ENCODE peak calls at places on chromosomes 11 and 22, in nine cellular contexts. One of them, this sample, is unnamed.

GRCh38 chr22:19880786-19881569 is 26.3 kb upstream of the GNB1L start:
- DNase-seq in CD4-positive, alpha-beta T cell: no peak
- DNase-seq in neural progenitor cell: peak
- DNase-seq in GM12865: no peak
- DNase-seq in right atrium auricular region: peak
- DNase-seq in Calu3: peak
- DNase-seq in left lung: peak
- DNase-seq in psoas muscle: peak
- DNase-seq in colonic mucosa: peak
- DNase-seq in this sample: peak

GRCh38 chr22:30892286-30892685 is 76.3 kb downstream of the MORC2 start:
- DNase-seq in psoas muscle: no peak
- DNase-seq in GM12865: no peak
- DNase-seq in left lung: no peak
- DNase-seq in Calu3: no peak
- DNase-seq in colonic mucosa: no peak
- DNase-seq in right atrium auricular region: no peak
- DNase-seq in neural progenitor cell: no peak
- DNase-seq in CD4-positive, alpha-beta T cell: no peak
- DNase-seq in this sample: no peak

GRCh38 chr11:61972796-61973602 is 5.6 kb upstream of the FTH1 start:
- DNase-seq in GM12865: peak
- DNase-seq in Calu3: peak
- DNase-seq in psoas muscle: no peak
- DNase-seq in neural progenitor cell: no peak
- DNase-seq in colonic mucosa: peak
- DNase-seq in CD4-positive, alpha-beta T cell: no peak
- DNase-seq in left lung: no peak
- DNase-seq in right atrium auricular region: no peak
- DNase-seq in this sample: peak

GRCh38 chr22:23395476-23396361 is 184.4 kb downstream of the IGLL1 start:
- DNase-seq in neural progenitor cell: no peak
- DNase-seq in CD4-positive, alpha-beta T cell: no peak
- DNase-seq in psoas muscle: no peak
- DNase-seq in colonic mucosa: no peak
- DNase-seq in right atrium auricular region: no peak
- DNase-seq in left lung: no peak
- DNase-seq in GM12865: no peak
- DNase-seq in Calu3: no peak
- DNase-seq in this sample: no peak

GRCh38 chr22:43859621-43860020 is 2.7 kb downstream of the SULT4A1 start:
- DNase-seq in GM12865: no peak
- DNase-seq in Calu3: no peak
- DNase-seq in right atrium auricular region: no peak
- DNase-seq in colonic mucosa: no peak
- DNase-seq in neural progenitor cell: no peak
- DNase-seq in left lung: no peak
- DNase-seq in CD4-positive, alpha-beta T cell: no peak
- DNase-seq in psoas muscle: no peak
- DNase-seq in this sample: no peak

GRCh38 chr22:46062232-46062615 is 85.3 kb upstream of the WNT7B start:
- DNase-seq in right atrium auricular region: no peak
- DNase-seq in psoas muscle: no peak
- DNase-seq in CD4-positive, alpha-beta T cell: no peak
- DNase-seq in neural progenitor cell: no peak
- DNase-seq in Calu3: no peak
- DNase-seq in colonic mucosa: no peak
- DNase-seq in left lung: no peak
- DNase-seq in GM12865: no peak
- DNase-seq in this sample: no peak

GRCh38 chr11:118290923-118291322 is 13.6 kb upstream of the CD3E start:
- DNase-seq in Calu3: peak
- DNase-seq in psoas muscle: no peak
- DNase-seq in colonic mucosa: peak
- DNase-seq in right atrium auricular region: no peak
- DNase-seq in CD4-positive, alpha-beta T cell: peak
- DNase-seq in neural progenitor cell: peak
- DNase-seq in GM12865: peak
- DNase-seq in left lung: no peak
- DNase-seq in this sample: no peak

GRCh38 chr11:117044287-117045035 is 53.8 kb downstream of the SIK3 start:
- DNase-seq in GM12865: no peak
- DNase-seq in Calu3: no peak
- DNase-seq in right atrium auricular region: no peak
- DNase-seq in left lung: no peak
- DNase-seq in neural progenitor cell: no peak
- DNase-seq in CD4-positive, alpha-beta T cell: no peak
- DNase-seq in psoas muscle: no peak
- DNase-seq in colonic mucosa: no peak
- DNase-seq in this sample: no peak

GRCh38 chr11:7353100-7353499 is 101.4 kb downstream of the SYT9 start:
- DNase-seq in psoas muscle: no peak
- DNase-seq in colonic mucosa: peak
- DNase-seq in GM12865: peak
- DNase-seq in right atrium auricular region: no peak
- DNase-seq in CD4-positive, alpha-beta T cell: no peak
- DNase-seq in neural progenitor cell: peak
- DNase-seq in left lung: no peak
- DNase-seq in Calu3: peak
- DNase-seq in this sample: no peak

GRCh38 chr22:46073683-46074504 is 76.4 kb upstream of the PPARA start:
- DNase-seq in GM12865: no peak
- DNase-seq in neural progenitor cell: no peak
- DNase-seq in Calu3: no peak
- DNase-seq in colonic mucosa: no peak
- DNase-seq in CD4-positive, alpha-beta T cell: no peak
- DNase-seq in left lung: peak
- DNase-seq in right atrium auricular region: no peak
- DNase-seq in psoas muscle: peak
- DNase-seq in this sample: no peak

GRCh38 chr11:115439385-115439784 is 64.8 kb downstream of the CADM1 start:
- DNase-seq in right atrium auricular region: no peak
- DNase-seq in psoas muscle: no peak
- DNase-seq in left lung: no peak
- DNase-seq in GM12865: peak
- DNase-seq in colonic mucosa: no peak
- DNase-seq in CD4-positive, alpha-beta T cell: no peak
- DNase-seq in neural progenitor cell: no peak
- DNase-seq in Calu3: no peak
- DNase-seq in this sample: peak

GRCh38 chr11:47177229-47177845 is 658 bp upstream of the ARFGAP2 start:
- DNase-seq in GM12865: peak
- DNase-seq in Calu3: peak
- DNase-seq in neural progenitor cell: peak
- DNase-seq in psoas muscle: peak
- DNase-seq in CD4-positive, alpha-beta T cell: peak
- DNase-seq in right atrium auricular region: peak
- DNase-seq in colonic mucosa: peak
- DNase-seq in left lung: no peak
- DNase-seq in this sample: no peak

GRCh38 chr11:83063073-83063754 is 8.5 kb downstream of the RAB30 start:
- DNase-seq in right atrium auricular region: no peak
- DNase-seq in neural progenitor cell: no peak
- DNase-seq in GM12865: peak
- DNase-seq in colonic mucosa: no peak
- DNase-seq in left lung: no peak
- DNase-seq in Calu3: no peak
- DNase-seq in CD4-positive, alpha-beta T cell: no peak
- DNase-seq in psoas muscle: no peak
- DNase-seq in this sample: peak

GRCh38 chr11:119571311-119571710 is 148.3 kb upstream of the THY1 start:
- DNase-seq in colonic mucosa: no peak
- DNase-seq in GM12865: no peak
- DNase-seq in left lung: no peak
- DNase-seq in psoas muscle: no peak
- DNase-seq in right atrium auricular region: no peak
- DNase-seq in Calu3: no peak
- DNase-seq in neural progenitor cell: no peak
- DNase-seq in CD4-positive, alpha-beta T cell: no peak
- DNase-seq in this sample: no peak

GRCh38 chr22:25747245-25747944 is 5.4 kb downstream of the MYO18B start:
- DNase-seq in right atrium auricular region: peak
- DNase-seq in GM12865: no peak
- DNase-seq in colonic mucosa: no peak
- DNase-seq in CD4-positive, alpha-beta T cell: no peak
- DNase-seq in Calu3: peak
- DNase-seq in left lung: no peak
- DNase-seq in psoas muscle: peak
- DNase-seq in neural progenitor cell: no peak
- DNase-seq in this sample: peak

DNA sequence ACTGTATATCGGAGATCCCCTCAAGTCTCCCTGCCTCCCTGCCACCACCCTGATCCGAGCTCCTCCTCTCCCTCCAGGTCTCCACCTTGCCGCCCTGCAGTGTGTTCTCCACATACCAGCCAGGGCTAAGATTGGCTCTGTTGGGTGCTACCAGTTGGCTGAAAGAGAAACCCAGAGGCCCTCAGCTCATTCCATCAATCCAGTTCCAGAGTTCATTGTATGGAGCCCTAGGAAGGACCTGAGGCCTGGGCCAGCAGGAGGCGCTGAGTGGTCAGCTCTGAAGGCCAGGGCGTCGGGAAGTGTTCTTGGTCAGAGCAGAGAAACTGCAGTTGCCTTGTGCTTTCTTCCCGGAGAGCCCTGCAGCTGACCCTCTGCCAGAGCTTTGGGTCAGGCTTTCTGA is 2.2 kb upstream of the TOP3B start:
- DNase-seq in Calu3: no peak
- DNase-seq in GM12865: peak
- DNase-seq in colonic mucosa: no peak
- DNase-seq in psoas muscle: no peak
- DNase-seq in neural progenitor cell: peak
- DNase-seq in left lung: no peak
- DNase-seq in CD4-positive, alpha-beta T cell: no peak
- DNase-seq in right atrium auricular region: no peak
- DNase-seq in this sample: no peak
- TF ChIP-seq CTCF in Calu3: peak
- TF ChIP-seq CTCF in GM12865: peak
- TF ChIP-seq CTCF in colonic mucosa: no peak
- TF ChIP-seq CTCF in psoas muscle: no peak
- TF ChIP-seq CTCF in neural progenitor cell: peak
- TF ChIP-seq CTCF in left lung: no peak
- TF ChIP-seq CTCF in CD4-positive, alpha-beta T cell: no peak
- TF ChIP-seq CTCF in right atrium auricular region: no peak
- TF ChIP-seq CTCF in this sample: peak

DNA sequence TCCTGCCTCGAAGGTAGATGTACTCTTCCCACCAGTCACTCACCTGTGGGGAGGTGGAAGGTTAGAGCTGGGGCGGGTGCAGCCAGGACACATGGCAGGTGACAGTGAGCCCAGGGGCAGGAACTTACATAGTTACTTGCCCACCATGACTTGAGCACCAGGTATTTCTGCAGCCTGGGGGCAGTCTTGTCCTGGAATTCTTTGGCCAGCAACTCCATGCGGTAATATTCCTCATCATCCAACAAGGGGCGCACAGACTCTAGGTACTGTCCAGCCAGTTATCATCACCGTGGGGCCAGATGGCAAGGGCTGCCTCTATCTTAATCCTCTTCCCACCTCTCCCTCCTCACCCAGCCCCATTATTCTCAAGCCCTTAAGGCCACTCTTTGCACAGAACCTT is 2.2 kb downstream of the CPT1B start:
- DNase-seq in CD4-positive, alpha-beta T cell: no peak
- DNase-seq in GM12865: no peak
- DNase-seq in neural progenitor cell: peak
- DNase-seq in Calu3: peak
- DNase-seq in colonic mucosa: no peak
- DNase-seq in psoas muscle: no peak
- DNase-seq in left lung: no peak
- DNase-seq in right atrium auricular region: no peak
- DNase-seq in this sample: no peak
- TF ChIP-seq CTCF in CD4-positive, alpha-beta T cell: no peak
- TF ChIP-seq CTCF in GM12865: no peak
- TF ChIP-seq CTCF in neural progenitor cell: peak
- TF ChIP-seq CTCF in Calu3: no peak
- TF ChIP-seq CTCF in colonic mucosa: no peak
- TF ChIP-seq CTCF in psoas muscle: peak
- TF ChIP-seq CTCF in left lung: no peak
- TF ChIP-seq CTCF in right atrium auricular region: no peak
- TF ChIP-seq CTCF in this sample: peak

DNA sequence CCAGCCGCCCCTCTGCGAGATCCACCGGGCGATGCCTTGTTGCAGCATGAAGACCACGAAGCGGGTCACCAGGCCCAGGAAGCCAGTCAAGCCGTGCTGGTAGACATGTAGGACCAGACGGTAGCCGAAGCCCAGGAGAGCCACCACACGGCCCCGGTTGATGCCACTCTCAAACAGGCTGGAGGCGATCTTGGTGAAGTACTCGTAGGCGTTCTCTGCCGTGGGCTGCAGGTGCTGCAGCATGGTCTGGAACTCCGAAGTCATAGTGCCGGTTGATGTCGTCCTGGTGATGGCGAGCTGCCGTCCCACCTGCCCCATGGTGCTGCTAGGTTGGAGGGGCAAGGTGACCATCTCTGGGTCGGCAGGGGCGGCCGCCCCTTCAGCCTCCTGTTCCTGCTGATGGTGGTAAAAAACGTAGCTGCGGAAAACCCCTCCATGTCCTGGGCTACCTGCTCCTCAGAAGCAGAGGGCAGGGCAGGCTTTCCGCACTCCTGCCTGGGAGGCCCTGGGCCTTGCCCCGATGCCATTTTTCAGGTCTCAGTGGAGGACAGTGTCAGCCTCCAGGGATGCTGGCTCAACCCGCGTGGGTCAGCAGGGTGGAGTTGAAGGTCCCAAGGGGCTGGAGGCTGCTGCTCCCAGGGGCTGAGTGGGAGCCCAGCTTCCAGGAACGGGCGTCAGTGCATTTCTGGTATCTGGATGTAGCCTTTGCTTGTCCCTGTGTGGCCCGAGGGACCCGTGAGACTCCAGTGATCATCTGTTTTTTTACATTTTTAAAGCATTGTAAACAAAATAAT is 98.7 kb downstream of the ADAMTS15 start:
- DNase-seq in left lung: peak
- DNase-seq in colonic mucosa: no peak
- DNase-seq in GM12865: no peak
- DNase-seq in Calu3: no peak
- DNase-seq in CD4-positive, alpha-beta T cell: no peak
- DNase-seq in psoas muscle: no peak
- DNase-seq in right atrium auricular region: no peak
- DNase-seq in neural progenitor cell: no peak
- DNase-seq in this sample: no peak
- TF ChIP-seq CTCF in left lung: no peak
- TF ChIP-seq CTCF in colonic mucosa: no peak
- TF ChIP-seq CTCF in GM12865: no peak
- TF ChIP-seq CTCF in Calu3: no peak
- TF ChIP-seq CTCF in CD4-positive, alpha-beta T cell: no peak
- TF ChIP-seq CTCF in psoas muscle: no peak
- TF ChIP-seq CTCF in right atrium auricular region: no peak
- TF ChIP-seq CTCF in neural progenitor cell: no peak
- TF ChIP-seq CTCF in this sample: no peak

DNA sequence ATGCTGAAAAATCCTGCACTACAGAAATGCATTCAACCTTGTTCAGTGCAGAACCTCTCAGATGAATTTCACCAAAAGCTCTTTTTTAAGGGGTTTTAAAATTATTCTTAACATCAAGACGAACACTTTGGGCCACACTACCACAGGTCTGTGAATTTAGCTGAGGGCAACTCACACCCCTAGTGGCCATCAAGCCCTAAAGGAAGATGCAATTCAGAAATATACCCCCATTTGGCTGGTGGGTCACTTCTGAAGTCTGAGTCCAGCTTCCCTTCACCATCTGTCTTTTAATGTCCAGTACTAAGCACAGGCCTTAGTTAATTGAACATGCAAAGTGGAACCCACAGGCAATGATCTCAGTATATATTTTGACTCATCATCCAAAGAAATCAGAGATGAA is 50.5 kb downstream of the FAM76B start:
- DNase-seq in psoas muscle: no peak
- DNase-seq in left lung: no peak
- DNase-seq in CD4-positive, alpha-beta T cell: no peak
- DNase-seq in Calu3: no peak
- DNase-seq in GM12865: no peak
- DNase-seq in neural progenitor cell: peak
- DNase-seq in right atrium auricular region: no peak
- DNase-seq in colonic mucosa: no peak
- DNase-seq in this sample: no peak
- TF ChIP-seq CTCF in psoas muscle: no peak
- TF ChIP-seq CTCF in left lung: no peak
- TF ChIP-seq CTCF in CD4-positive, alpha-beta T cell: no peak
- TF ChIP-seq CTCF in Calu3: no peak
- TF ChIP-seq CTCF in GM12865: peak
- TF ChIP-seq CTCF in neural progenitor cell: peak
- TF ChIP-seq CTCF in right atrium auricular region: no peak
- TF ChIP-seq CTCF in colonic mucosa: no peak
- TF ChIP-seq CTCF in this sample: no peak